ENCODE peak calls at places on chromosomes 13 and 19, in seven cellular contexts. M, D, Y, R, U, C and H are unnamed samples.

GRCh38 chr19:9565900-9566705 is 18.2 kb downstream of the ZNF121 start:
- DNase-seq in D (no peak), Y (no peak), M (peak; percentile 3), R (no peak), C (no peak), U (no peak), H (no peak)

GRCh38 chr13:24741016-24741662 is 22.8 kb upstream of the RNF17 start:
- DNase-seq in Y (no peak), C (no peak), M (no peak), R (no peak), U (no peak), D (no peak), H (no peak)

GRCh38 chr19:29983568-29983967 is 41.5 kb downstream of the URI1 start:
- DNase-seq in U (no peak), D (no peak), M (no peak), R (no peak), C (no peak), Y (no peak), H (no peak)

GRCh38 chr13:79044415-79044814 is 361.6 kb downstream of the RBM26 start:
- DNase-seq in U (no peak), M (no peak), D (no peak), R (no peak), C (no peak), Y (no peak), H (no peak)

GRCh38 chr19:18645035-18645511 is 8.2 kb downstream of the KLHL26 start:
- DNase-seq in U (no peak), Y (no peak), D (no peak), R (no peak), C (no peak), M (no peak), H (no peak)

GRCh38 chr13:75838366-75839017 is 202.4 kb downstream of the LMO7 start:
- DNase-seq in Y (no peak), M (peak; percentile 45), C (no peak), D (no peak), U (no peak), R (no peak), H (no peak)

GRCh38 chr19:41753936-41754529 is 1.3 kb upstream of the CEACAM6 start:
- DNase-seq in D (peak; percentile 79), C (peak; percentile 70), U (peak; percentile 65), Y (peak; percentile 53), R (peak; percentile 70), M (peak; percentile 8), H (peak; percentile 32)

GRCh38 chr19:16509141-16510061 is 13.2 kb downstream of the C19orf44 start:
- DNase-seq in R (no peak), Y (peak; percentile 68), M (peak; percentile 12), U (no peak), D (no peak), C (no peak), H (no peak)

GRCh38 chr19:29845576-29846176 is 33.9 kb downstream of the CCNE1 start:
- DNase-seq in D (peak; percentile 84), Y (no peak), R (no peak), C (no peak), M (no peak), U (peak; percentile 55), H (peak; percentile 36)

GRCh38 chr19:56071151-56071550 is 49.9 kb downstream of the ZNF787 start:
- DNase-seq in C (no peak), D (peak; percentile 34), Y (no peak), R (no peak), U (no peak), M (no peak), H (no peak)

GRCh38 chr13:35005051-35005450 is 63.0 kb downstream of the NBEA start:
- DNase-seq in C (no peak), U (no peak), Y (no peak), M (no peak), R (no peak), D (no peak), H (no peak)

GRCh38 chr13:77699059-77699680 is 1.7 kb downstream of the SLAIN1 start:
- DNase-seq in R (no peak), U (no peak), D (no peak), C (no peak), Y (no peak), M (no peak), H (no peak)

GRCh38 chr13:72911988-72912387 is 130.1 kb downstream of the PIBF1 start:
- DNase-seq in Y (no peak), M (no peak), U (no peak), C (no peak), R (no peak), D (no peak), H (no peak)

GRCh38 chr13:20882206-20882605 is 20.3 kb downstream of the XPO4 start:
- DNase-seq in D (no peak), M (peak; percentile 59), C (no peak), Y (no peak), R (no peak), U (no peak), H (no peak)

GRCh38 chr19:49546825-49547565 is 19.2 kb downstream of the RCN3 start:
- DNase-seq in Y (peak; percentile 97), M (peak; percentile 90), R (peak; percentile 84), C (no peak), D (no peak), U (peak; percentile 78), H (peak; percentile 85)

GRCh38 chr13:76223565-76223964 is 587.4 kb downstream of the LMO7 start:
- DNase-seq in D (no peak), R (no peak), U (no peak), M (no peak), C (no peak), Y (no peak), H (no peak)

GRCh38 chr13:47858678-47859050 is 142.4 kb downstream of the SUCLA2 start:
- DNase-seq in R (no peak), D (no peak), C (no peak), M (peak; percentile 80), Y (no peak), U (no peak), H (no peak)

GRCh38 chr13:32211788-32212187 is 103.4 kb downstream of the ZAR1L start:
- DNase-seq in C (no peak), U (no peak), R (no peak), D (no peak), M (peak; percentile 99), Y (no peak), H (no peak)

GRCh38 chr19:16160445-16160942 is 12.8 kb downstream of the CIB3 start:
- DNase-seq in R (no peak), M (no peak), C (no peak), U (no peak), D (no peak), Y (no peak), H (no peak)

GRCh38 chr19:1855828-1856255 is 7.5 kb downstream of the KLF16 start:
- DNase-seq in U (no peak), C (no peak), Y (no peak), R (peak; percentile 15), D (peak; percentile 87), M (peak; percentile 47), H (no peak)
- TF ChIP-seq CTCF in U (no peak), C (no peak), Y (no peak), R (no peak), D (no peak), M (no peak), H (no peak)

GRCh38 chr13:113802761-113803160 is 43.7 kb downstream of the TMEM255B start:
- DNase-seq in C (peak; percentile 54), M (no peak), U (no peak), Y (no peak), D (peak; percentile 62), R (no peak), H (no peak)
- TF ChIP-seq CTCF in C (no peak), M (no peak), U (no peak), Y (no peak), D (no peak), R (no peak), H (no peak)

GRCh38 chr13:111047326-111047725 is 67.8 kb upstream of the ARHGEF7 start:
- DNase-seq in R (no peak), D (no peak), M (no peak), U (no peak), Y (no peak), C (no peak), H (no peak)
- TF ChIP-seq CTCF in R (no peak), D (no peak), M (no peak), U (no peak), Y (no peak), C (no peak), H (no peak)

GRCh38 chr19:58516964-58517833 is 2.4 kb downstream of the ZBTB45 start:
- DNase-seq in R (no peak), D (no peak), C (no peak), U (no peak), Y (no peak), M (no peak), H (no peak)
- TF ChIP-seq CTCF in R (no peak), D (no peak), C (no peak), U (no peak), Y (no peak), M (no peak), H (no peak)